ENCODE peak calls at places on chromosomes 12 and 14, in nine cellular contexts. V, N, G, T, W, L, M, E and I are unnamed samples.

GRCh38 chr12:6229823-6230222 is 29.6 kb downstream of the CD9 start:
- DNase-seq in T (no peak), N (peak), M (peak), W (peak), E (peak), L (peak), G (peak), V (no peak), I (no peak)

GRCh38 chr12:68358532-68359485 is 26.6 kb upstream of the MDM1 start:
- DNase-seq in W (peak), E (peak), T (peak), N (peak), V (peak), M (no peak), L (no peak), G (peak), I (peak)

GRCh38 chr12:30197392-30198047 is 413.8 kb upstream of the TMTC1 start:
- DNase-seq in G (no peak), L (no peak), V (no peak), E (peak), M (no peak), W (no peak), T (no peak), N (no peak), I (no peak)

GRCh38 chr14:39109893-39110715 is 4.0 kb upstream of the GEMIN2 start:
- DNase-seq in E (no peak), V (no peak), T (no peak), N (no peak), G (no peak), M (no peak), W (no peak), L (no peak), I (no peak)

GRCh38 chr12:65879878-65880277 is 55.6 kb downstream of the HMGA2 start:
- DNase-seq in N (peak), W (no peak), T (no peak), V (no peak), G (peak), L (no peak), E (peak), M (no peak), I (no peak)

GRCh38 chr14:88551094-88551870 is 3.5 kb downstream of the PTPN21 start:
- DNase-seq in W (peak), V (no peak), T (peak), E (peak), G (peak), N (peak), L (peak), M (peak), I (no peak)

GRCh38 chr14:22163051-22163450 is 426.0 kb downstream of the DAD1 start:
- DNase-seq in W (no peak), L (no peak), N (peak), M (no peak), G (peak), E (no peak), T (no peak), V (no peak), I (no peak)

GRCh38 chr14:31420319-31421081 is at the start of gene HEATR5A:
- DNase-seq in W (peak), L (peak), G (peak), E (peak), N (peak), V (peak), M (peak), T (peak), I (peak)

GRCh38 chr14:81771876-81772275 is 238.2 kb upstream of the SEL1L start:
- DNase-seq in T (no peak), W (no peak), L (no peak), G (no peak), N (no peak), V (no peak), M (no peak), E (no peak), I (no peak)